ENCODE peak calls at places on chromosomes 5 and 9, in four cellular contexts. F, N, D and M are unnamed samples.

GRCh38 chr9:27483576-27483975 is 40.5 kb upstream of the IFNK start:
- DNase-seq in F (no peak), N (no peak), D (no peak), M (no peak)

GRCh38 chr9:12718482-12719026 is 25.4 kb downstream of the TYRP1 start:
- DNase-seq in F (peak), N (peak), D (no peak), M (no peak)

GRCh38 chr5:5181650-5182324 is 41.7 kb downstream of the ADAMTS16 start:
- DNase-seq in F (no peak), N (no peak), D (no peak), M (no peak)

GRCh38 chr9:134957165-134957944 is 39.6 kb upstream of the FCN1 start:
- DNase-seq in F (no peak), N (no peak), D (no peak), M (no peak)

GRCh38 chr5:74864823-74865222 is 1.4 kb downstream of the FAM169A start:
- DNase-seq in F (no peak), N (no peak), D (no peak), M (no peak)

GRCh38 chr5:22852807-22853670 is at the start of gene CDH12:
- DNase-seq in F (no peak), N (peak), D (no peak), M (no peak)

GRCh38 chr5:107669543-107670027 is 1.2 kb downstream of the EFNA5 start:
- DNase-seq in F (peak), N (peak), D (no peak), M (peak)

GRCh38 chr5:135242496-135243193 is 156.4 kb downstream of the MACROH2A1 start:
- DNase-seq in F (no peak), N (peak), D (no peak), M (peak)

GRCh38 chr5:16666861-16667481 is 50.2 kb upstream of the RETREG1 start:
- DNase-seq in F (no peak), N (peak), D (peak), M (no peak)

GRCh38 chr9:2597483-2597882 is 24.1 kb upstream of the VLDLR start:
- DNase-seq in F (peak), N (peak), D (no peak), M (no peak)

GRCh38 chr9:79377315-79377855 is 194.4 kb upstream of the TLE4 start:
- DNase-seq in F (no peak), N (peak), D (no peak), M (no peak)

GRCh38 chr5:142323480-142324376 is 1.1 kb downstream of the SPRY4 start:
- DNase-seq in F (no peak), N (peak), D (no peak), M (peak)

GRCh38 chr5:135944967-135945560 is 9.7 kb downstream of the LECT2 start:
- DNase-seq in F (peak), N (peak), D (no peak), M (no peak)

GRCh38 chr5:98769006-98769255 is 4.5 kb upstream of the RGMB start:
- DNase-seq in F (no peak), N (no peak), D (peak), M (peak)

GRCh38 chr5:34582364-34582763 is 73.8 kb upstream of the RAI14 start:
- DNase-seq in F (no peak), N (no peak), D (no peak), M (no peak)

GRCh38 chr9:132585954-132586829 is 3.8 kb downstream of the BARHL1 start:
- DNase-seq in F (no peak), N (no peak), D (no peak), M (no peak)

GRCh38 chr5:144247131-144247530 is 76.5 kb downstream of the KCTD16 start:
- DNase-seq in F (no peak), N (no peak), D (no peak), M (no peak)

GRCh38 chr9:17018540-17019196 is 116.2 kb upstream of the CNTLN start:
- DNase-seq in F (no peak), N (no peak), D (no peak), M (no peak)

GRCh38 chr5:74639538-74640449 is 734 bp downstream of the ENC1 start:
- DNase-seq in F (peak), N (peak), D (peak), M (no peak)

GRCh38 chr5:176690911-176691310 is 43.6 kb downstream of the TSPAN17 start:
- DNase-seq in F (no peak), N (no peak), D (no peak), M (no peak)

GRCh38 chr9:137070906-137071275 is 534 bp upstream of the SAPCD2 start:
- DNase-seq in F (no peak), N (no peak), D (no peak), M (no peak)

GRCh38 chr5:139855451-139855850 is 59.8 kb downstream of the PSD2 start:
- DNase-seq in F (no peak), N (no peak), D (no peak), M (no peak)

GRCh38 chr9:76049341-76049740 is 158.9 kb downstream of the PCSK5 start:
- DNase-seq in F (no peak), N (no peak), D (no peak), M (no peak)

GRCh38 chr5:6634327-6634713 is 1.1 kb downstream of the SRD5A1 start:
- DNase-seq in F (no peak), N (peak), D (no peak), M (no peak)